ENCODE peak calls at places on chromosome 21, in six cellular contexts. D is neuronal stem cell, F is IMR-90, R is mesendoderm, Z is H1, S is trophoblast cell. C is an unnamed sample.
A peak's percentile ranks its signal among the peaks of the same experiment; 100 is the strongest.

GRCh38 chr21:35606578-35606977 is 453.7 kb downstream of the SETD4 start:
- DNase-seq in D (no peak), F (no peak), R (no peak), Z (no peak), S (no peak), C (no peak)

GRCh38 chr21:37547615-37547975 is 181.0 kb downstream of the DYRK1A start:
- DNase-seq in D (no peak), F (no peak), R (no peak), Z (no peak), S (no peak), C (no peak)

GRCh38 chr21:44815852-44816628 is 1.8 kb downstream of the SUMO3 start:
- DNase-seq in D (no peak), F (no peak), R (no peak), Z (no peak), S (no peak), C (peak; percentile 9)

GRCh38 chr21:21196087-21196486 is 197.9 kb downstream of the NCAM2 start:
- DNase-seq in D (no peak), F (peak; percentile 39), R (no peak), Z (no peak), S (no peak), C (no peak)

GRCh38 chr21:42417533-42417932 is 13.8 kb downstream of the UBASH3A start:
- DNase-seq in D (no peak), F (no peak), R (no peak), Z (no peak), S (no peak), C (no peak)

GRCh38 chr21:45192332-45192731 is 95.4 kb downstream of the POFUT2 start:
- DNase-seq in D (no peak), F (no peak), R (peak; percentile 41), Z (no peak), S (no peak), C (no peak)

GRCh38 chr21:34613679-34614442 is 1.1 kb downstream of the RCAN1 start:
- DNase-seq in D (no peak), F (peak; percentile 7), R (no peak), Z (no peak), S (no peak), C (peak; percentile 36)

GRCh38 chr21:38487906-38488639 is 10.2 kb downstream of the ERG start:
- DNase-seq in D (no peak), F (no peak), R (no peak), Z (no peak), S (no peak), C (no peak)

GRCh38 chr21:45386336-45386727 is 18.6 kb upstream of the COL18A1 start:
- DNase-seq in D (no peak), F (no peak), R (no peak), Z (no peak), S (no peak), C (no peak)

GRCh38 chr21:43702785-43703067 is 16.2 kb upstream of the PDXK start:
- DNase-seq in D (no peak), F (no peak), R (no peak), Z (no peak), S (no peak), C (no peak)

GRCh38 chr21:45267390-45267760 is 20.3 kb downstream of the POFUT2 start:
- DNase-seq in D (no peak), F (no peak), R (no peak), Z (no peak), S (no peak), C (no peak)

GRCh38 chr21:33395866-33396265 is 7.3 kb upstream of the IFNGR2 start:
- DNase-seq in D (no peak), F (peak; percentile 59), R (no peak), Z (no peak), S (no peak), C (peak; percentile 25)

GRCh38 chr21:43339668-43340067 is 87.3 kb downstream of the SIK1 start:
- DNase-seq in D (no peak), F (no peak), R (no peak), Z (no peak), S (no peak), C (no peak)

GRCh38 chr21:15437873-15438272 is 291.9 kb upstream of the USP25 start:
- DNase-seq in D (no peak), F (no peak), R (no peak), Z (no peak), S (no peak), C (peak; percentile 65)

GRCh38 chr21:38300180-38300579 is 43.4 kb downstream of the KCNJ15 start:
- DNase-seq in D (no peak), F (no peak), R (no peak), Z (no peak), S (no peak), C (peak; percentile 53)

GRCh38 chr21:35491114-35491513 is 442.0 kb upstream of the RUNX1 start:
- DNase-seq in D (peak; percentile 6), F (peak; percentile 10), R (peak; percentile 41), Z (no peak), S (no peak), C (peak; percentile 19)

GRCh38 chr21:45385549-45386050 is 19.4 kb upstream of the COL18A1 start:
- DNase-seq in D (no peak), F (no peak), R (no peak), Z (no peak), S (no peak), C (no peak)

GRCh38 chr21:38853421-38853919 is 47.7 kb downstream of the ETS2 start:
- DNase-seq in D (no peak), F (peak; percentile 96), R (no peak), Z (peak; percentile 37), S (peak; percentile 97), C (peak; percentile 90)

GRCh38 chr21:32212116-32212515 is 66.7 kb downstream of the MIS18A start:
- DNase-seq in D (no peak), F (no peak), R (no peak), Z (no peak), S (no peak), C (no peak)
- H2AK5ac ChIP-seq in D (no peak overlapping the region), F (no peak overlapping the region), R (no peak overlapping the region), Z (no peak overlapping the region), S (no peak overlapping the region), C (no peak overlapping the region)

DNA sequence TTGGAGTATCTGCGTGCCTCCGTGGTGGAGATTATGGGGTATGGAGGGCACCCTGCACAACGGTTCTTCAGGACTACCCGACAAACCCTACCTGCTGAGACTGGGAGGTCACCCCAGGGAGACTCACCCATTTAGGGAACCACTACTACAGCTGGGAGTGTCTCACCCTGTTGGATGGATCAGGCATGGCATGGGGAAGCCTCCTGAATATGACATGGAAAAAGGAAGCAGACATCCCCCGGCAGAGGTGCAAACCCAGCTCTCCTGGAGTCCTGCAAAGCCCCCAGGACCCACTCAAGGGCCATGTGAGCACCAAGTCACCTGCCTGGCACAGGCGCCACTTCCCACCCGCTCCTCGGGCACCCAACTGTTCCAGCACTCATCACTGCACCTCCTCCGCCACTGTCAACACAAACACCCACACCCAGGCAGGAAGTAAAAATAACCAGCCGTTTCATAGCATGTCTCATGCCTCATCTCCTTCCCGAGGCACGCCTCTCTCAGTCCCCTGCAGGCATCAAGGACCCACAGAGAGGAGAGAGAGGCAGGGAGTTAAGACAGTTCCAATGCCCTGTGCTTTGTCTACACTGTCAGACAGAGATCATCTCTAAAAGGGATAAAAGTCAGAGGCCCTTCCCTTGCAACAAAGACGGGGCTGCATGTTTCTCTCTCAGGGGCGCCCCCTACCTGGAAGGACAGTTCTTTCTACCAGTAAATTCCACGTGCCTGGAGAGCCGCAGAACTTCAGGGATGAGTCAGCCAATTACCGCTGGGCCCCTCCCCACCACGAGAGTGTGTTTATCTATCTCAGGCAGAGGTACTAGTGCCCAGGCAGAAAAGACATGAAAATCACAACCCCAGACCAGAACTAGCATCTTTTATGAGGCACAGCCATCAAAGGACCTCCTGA is 150.1 kb upstream of the SOD1 start:
- DNase-seq in D (no peak), F (no peak), R (peak; percentile 94), Z (peak; percentile 85), S (peak; percentile 68), C (peak; percentile 32)
- H3K4me3 ChIP-seq in D (no peak overlapping the region), F (no peak overlapping the region), R (no peak overlapping the region), Z (no peak overlapping the region), S (no peak overlapping the region), C (no peak overlapping the region)

DNA sequence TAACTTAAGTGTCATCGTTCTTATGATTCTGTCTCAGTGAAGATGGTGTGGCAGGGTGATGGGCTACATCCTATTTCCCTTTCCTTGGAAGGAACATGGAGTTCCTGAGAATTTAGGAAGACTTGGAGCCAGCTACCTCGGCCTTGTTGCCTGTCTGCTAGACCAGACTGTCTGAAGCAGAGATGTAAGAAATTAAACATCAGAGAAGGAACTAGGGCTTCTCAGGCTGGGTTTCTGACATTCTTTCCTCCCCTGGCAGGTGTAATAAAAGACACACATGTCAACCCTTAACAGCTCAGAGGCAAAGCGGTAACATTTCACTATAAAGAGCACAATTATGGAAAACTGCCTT is 37.4 kb downstream of the MIS18A start:
- DNase-seq in D (no peak), F (no peak), R (no peak), Z (no peak), S (no peak), C (no peak)
- H2AK5ac ChIP-seq in D (no peak overlapping the region), F (peak overlapping the region; percentile 52), R (no peak overlapping the region), Z (no peak overlapping the region), S (no peak overlapping the region), C (no peak overlapping the region)

GRCh38 chr21:27426196-27426595 is 459.3 kb upstream of the ADAMTS5 start:
- DNase-seq in D (no peak), F (no peak), R (no peak), Z (no peak), S (no peak), C (no peak)
- H3K4me3 ChIP-seq in D (no peak overlapping the region), F (no peak overlapping the region), R (no peak overlapping the region), Z (no peak overlapping the region), S (no peak overlapping the region), C (no peak overlapping the region)

GRCh38 chr21:26117324-26117971 is 53.1 kb downstream of the APP start:
- DNase-seq in D (no peak), F (no peak), R (no peak), Z (no peak), S (no peak), C (no peak)

GRCh38 chr21:26117972-26118367 is 52.6 kb downstream of the APP start:
- DNase-seq in D (no peak), F (no peak), R (no peak), Z (no peak), S (no peak), C (no peak)

GRCh38 chr21:26115346-26115745 is 55.2 kb downstream of the APP start:
- DNase-seq in D (no peak), F (no peak), R (no peak), Z (no peak), S (no peak), C (no peak)

GRCh38 chr21:26115899-26116298 is 54.7 kb downstream of the APP start:
- DNase-seq in D (no peak), F (peak; percentile 75), R (no peak), Z (no peak), S (no peak), C (peak; percentile 68)

GRCh38 chr21:26116456-26117011 is 54.0 kb downstream of the APP start:
- DNase-seq in D (no peak), F (peak; percentile 44), R (peak; percentile 97), Z (no peak), S (peak; percentile 60), C (no peak)
- H2AK5ac ChIP-seq in D (no peak overlapping the region), F (peak overlapping the region; percentile 7), R (no peak overlapping the region), Z (no peak overlapping the region), S (peak overlapping the region; percentile 79), C (no peak overlapping the region)

DNA sequence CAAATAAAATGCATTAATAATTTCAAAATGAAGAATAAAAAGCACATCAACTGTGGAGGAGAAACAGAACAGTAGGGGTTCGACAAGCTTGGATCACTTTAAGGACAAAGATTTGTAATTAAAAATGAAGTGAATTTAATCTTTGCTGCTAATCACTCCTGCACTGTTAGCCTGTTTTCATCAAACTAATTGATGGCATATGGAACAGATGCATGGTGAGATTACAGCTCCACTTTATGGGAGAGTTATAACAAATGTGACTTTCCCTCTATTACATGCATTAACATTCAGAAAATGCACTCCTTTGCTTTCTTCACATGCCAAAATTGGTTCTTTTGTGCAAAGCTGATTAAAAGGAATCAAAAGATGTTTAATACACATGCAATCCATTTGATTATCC is 207.2 kb upstream of the C21orf91 start:
- DNase-seq in D (no peak), F (no peak), R (no peak), Z (no peak), S (no peak), C (no peak)
- H3K4me3 ChIP-seq in D (no peak overlapping the region), F (no peak overlapping the region), R (no peak overlapping the region), Z (no peak overlapping the region), S (no peak overlapping the region), C (no peak overlapping the region)

C was measured in mesenchymal stem cell.